ENCODE peak calls at places on chromosome 12, in six cellular contexts. O is K562, M is GM12878, F is GM23338, D is H1, B is HepG2. X is an unnamed sample.

GRCh38 chr12:101925352-101925751 is 48.0 kb downstream of the DRAM1 start:
- DNase-seq in M (no peak), O (no peak), D (no peak), F (no peak), B (no peak), X (no peak)

GRCh38 chr12:121059031-121059898 is 20.2 kb upstream of the OASL start:
- DNase-seq in B (no peak), D (no peak), M (no peak), F (no peak), O (no peak), X (no peak)

GRCh38 chr12:95998611-95999300 is 2.6 kb upstream of the HAL start:
- DNase-seq in M (peak), D (no peak), F (peak), O (peak), B (peak), X (peak)

GRCh38 chr12:44550377-44550776 is 325.7 kb downstream of the NELL2 start:
- DNase-seq in M (no peak), D (no peak), F (no peak), B (no peak), O (no peak), X (no peak)

GRCh38 chr12:132423251-132424117 is 66.5 kb upstream of the FBRSL1 start:
- DNase-seq in B (peak), O (peak), F (peak), M (no peak), D (no peak), X (peak)

GRCh38 chr12:62785941-62786559 is 148.9 kb downstream of the PPM1H start:
- DNase-seq in B (no peak), F (no peak), M (no peak), D (no peak), O (no peak), X (no peak)

GRCh38 chr12:117023998-117024960 is 74.9 kb downstream of the TESC start:
- DNase-seq in D (no peak), F (no peak), O (no peak), M (no peak), B (no peak), X (no peak)

GRCh38 chr12:102964872-102965271 is 7.4 kb downstream of the ASCL1 start:
- DNase-seq in F (peak), M (no peak), O (no peak), D (peak), B (no peak), X (peak)

GRCh38 chr12:121085842-121086353 is 46.8 kb upstream of the P2RX7 start:
- DNase-seq in D (peak), F (no peak), O (no peak), B (peak), M (no peak), X (no peak)

GRCh38 chr12:93158065-93158843 is 219.5 kb upstream of the NUDT4 start:
- DNase-seq in O (no peak), D (no peak), B (no peak), M (no peak), F (no peak), X (no peak)

GRCh38 chr12:77940566-77940965 is 109.9 kb downstream of the NAV3 start:
- DNase-seq in B (no peak), D (no peak), F (no peak), M (no peak), O (no peak), X (no peak)

GRCh38 chr12:130700492-130701401 is 15.4 kb downstream of the RIMBP2 start:
- DNase-seq in M (no peak), B (no peak), D (peak), F (no peak), O (no peak), X (no peak)

GRCh38 chr12:104567832-104568490 is 111.2 kb downstream of the CHST11 start:
- DNase-seq in B (no peak), O (no peak), M (no peak), F (no peak), D (no peak), X (no peak)

GRCh38 chr12:43332977-43333649 is 218.9 kb downstream of the ADAMTS20 start:
- DNase-seq in M (no peak), D (no peak), O (no peak), F (no peak), B (no peak), X (no peak)

GRCh38 chr12:105742567-105742874 is 396.2 kb downstream of the NUAK1 start:
- DNase-seq in F (no peak), B (no peak), O (no peak), D (no peak), M (no peak), X (no peak)

GRCh38 chr12:92717202-92717601 is 14.4 kb downstream of the PLEKHG7 start:
- DNase-seq in F (peak), D (no peak), M (no peak), O (no peak), B (no peak), X (peak)

GRCh38 chr12:26119391-26119981 is 5.4 kb downstream of the BHLHE41 start:
- DNase-seq in M (no peak), O (peak), D (no peak), F (peak), B (peak), X (no peak)

GRCh38 chr12:103647267-103647666 is 60.2 kb downstream of the STAB2 start:
- DNase-seq in F (no peak), B (no peak), D (no peak), M (no peak), O (no peak), X (no peak)

GRCh38 chr12:122406701-122407154 is 15.7 kb downstream of the CLIP1 start:
- DNase-seq in F (no peak), O (no peak), D (no peak), M (no peak), B (peak), X (no peak)

GRCh38 chr12:50637870-50638481 is 125.9 kb upstream of the ATF1 start:
- DNase-seq in O (no peak), F (peak), D (no peak), B (peak), M (no peak), X (no peak)

DNA sequence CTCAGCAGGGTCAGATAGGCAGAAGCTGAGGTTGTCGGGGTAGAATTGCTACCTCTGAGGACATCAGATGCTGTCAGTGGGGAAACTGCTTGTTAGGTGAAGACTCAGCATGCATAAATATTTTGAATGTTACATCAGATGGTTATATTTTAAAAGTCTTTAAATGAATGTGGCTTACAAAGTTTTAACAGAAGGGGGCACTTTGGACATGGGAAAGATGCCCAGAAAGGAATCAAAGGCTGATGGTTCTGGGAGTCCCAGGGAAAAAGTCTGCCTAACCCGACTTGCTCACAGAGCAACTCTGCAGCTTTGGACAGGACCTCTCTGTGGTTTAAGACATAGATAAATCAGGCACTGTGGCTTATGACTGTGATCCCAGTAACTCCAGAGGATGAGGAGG is 474.8 kb downstream of the ATP23 start:
- DNase-seq in D (no peak), F (no peak), B (no peak), M (no peak), O (no peak), X (no peak)
- TF ChIP-seq CREB1 in D (no peak), F (no peak), B (no peak), M (no peak), O (no peak), X (no peak)

GRCh38 chr12:32036477-32037263 is 70.0 kb upstream of the BICD1 start:
- DNase-seq in O (no peak), M (no peak), D (no peak), B (no peak), F (no peak), X (no peak)
- TF ChIP-seq CREB1 in O (no peak), M (no peak), D (no peak), B (no peak), F (no peak), X (no peak)

GRCh38 chr12:112738531-112738930 is 53.0 kb upstream of the RPH3A start:
- DNase-seq in F (no peak), O (no peak), M (no peak), D (no peak), B (no peak), X (no peak)

GRCh38 chr12:112740387-112740934 is 51.1 kb upstream of the RPH3A start:
- DNase-seq in F (no peak), M (no peak), D (no peak), O (no peak), B (no peak), X (no peak)

GRCh38 chr12:112741106-112741505 is 50.4 kb upstream of the RPH3A start:
- DNase-seq in D (no peak), M (no peak), B (no peak), O (no peak), F (no peak), X (no peak)

GRCh38 chr12:112734859-112735258 is 56.7 kb upstream of the RPH3A start:
- DNase-seq in M (no peak), O (no peak), B (no peak), F (no peak), D (no peak), X (no peak)

GRCh38 chr12:112735296-112735695 is 56.3 kb upstream of the RPH3A start:
- DNase-seq in D (no peak), F (no peak), O (no peak), M (no peak), B (no peak), X (no peak)
- TF ChIP-seq CREB1 in D (no peak), F (no peak), O (no peak), M (no peak), B (no peak), X (no peak)

GRCh38 chr12:52486166-52487105 is 6.6 kb downstream of the KRT6A start:
- DNase-seq in F (no peak), B (no peak), M (no peak), D (no peak), O (no peak), X (no peak)
- TF ChIP-seq CREB1 in F (no peak), B (no peak), M (no peak), D (no peak), O (no peak), X (no peak)

DNA sequence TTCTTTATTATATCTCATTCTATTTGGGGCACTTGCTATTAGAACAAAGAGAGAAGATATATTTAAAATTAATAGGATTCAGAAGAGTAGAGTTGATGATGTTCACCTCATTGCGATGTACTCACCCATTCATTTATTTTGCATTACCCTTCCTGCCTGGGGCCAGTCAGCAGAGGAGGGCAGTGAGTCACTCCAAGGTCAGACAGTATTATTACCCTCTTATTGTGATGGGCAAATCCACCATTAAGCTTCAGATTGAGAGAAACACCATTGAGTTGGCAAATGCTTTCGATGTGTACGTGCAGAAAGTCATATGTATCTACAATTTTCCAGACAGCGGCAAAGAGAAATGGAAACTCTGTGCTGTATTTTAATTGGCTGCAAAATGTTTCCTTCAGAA is 134.2 kb downstream of the BICD1 start:
- DNase-seq in M (no peak), B (no peak), O (no peak), D (no peak), F (no peak), X (no peak)
- TF ChIP-seq CREB1 in M (no peak), B (no peak), O (no peak), D (no peak), F (no peak), X (no peak)

X was measured in WTC11.